ENCODE peak calls at places on chromosomes 1 and 21, in six cellular contexts. Y is IMR-90, I is LoVo, J is fibroblast of lung, H is ovary, L is WTC11. A is an unnamed sample.

GRCh38 chr1:59290173-59290954 is 6.5 kb upstream of the FGGY start:
- DNase-seq in Y (peak; percentile 52), I (peak; percentile 39), J (peak; percentile 48), H (no peak), L (peak; percentile 53), A (peak; percentile 66)

GRCh38 chr1:214609692-214610091 is 6.7 kb downstream of the CENPF start:
- DNase-seq in Y (no peak), I (no peak), J (no peak), H (no peak), L (no peak), A (no peak)

GRCh38 chr1:119549719-119550141 is 42.7 kb downstream of the HSD3B1 start:
- DNase-seq in Y (peak; percentile 67), I (peak; percentile 39), J (peak; percentile 58), H (peak; percentile 54), L (peak; percentile 70), A (peak; percentile 20)

GRCh38 chr21:26007911-26008579 is 162.5 kb downstream of the APP start:
- DNase-seq in Y (peak; percentile 24), I (no peak), J (peak; percentile 12), H (no peak), L (no peak), A (no peak)

GRCh38 chr1:20099533-20099932 is 19.8 kb downstream of the PLA2G2D start:
- DNase-seq in Y (no peak), I (no peak), J (no peak), H (no peak), L (no peak), A (no peak)

GRCh38 chr1:71719330-71719729 is 563.0 kb downstream of the NEGR1 start:
- DNase-seq in Y (no peak), I (no peak), J (no peak), H (no peak), L (no peak), A (no peak)

GRCh38 chr1:12553963-12554362 is 64.0 kb downstream of the DHRS3 start:
- DNase-seq in Y (no peak), I (no peak), J (no peak), H (no peak), L (no peak), A (peak; percentile 62)

GRCh38 chr1:248821101-248821500 is 4.6 kb downstream of the SH3BP5L start:
- DNase-seq in Y (peak; percentile 87), I (peak; percentile 12), J (peak; percentile 92), H (no peak), L (no peak), A (no peak)

GRCh38 chr21:43574741-43575465 is 84.4 kb downstream of the HSF2BP start:
- DNase-seq in Y (no peak), I (no peak), J (no peak), H (peak; percentile 68), L (no peak), A (no peak)

GRCh38 chr21:25370311-25370744 is 237.0 kb downstream of the MRPL39 start:
- DNase-seq in Y (peak; percentile 99), I (no peak), J (peak; percentile 99), H (no peak), L (no peak), A (no peak)

GRCh38 chr1:106924360-106924759 is 132.1 kb upstream of the PRMT6 start:
- DNase-seq in Y (peak; percentile 33), I (no peak), J (peak; percentile 87), H (no peak), L (peak; percentile 17), A (peak; percentile 7)

GRCh38 chr1:215637041-215637573 is 70.0 kb downstream of the KCTD3 start:
- DNase-seq in Y (peak; percentile 94), I (no peak), J (peak; percentile 89), H (peak; percentile 45), L (no peak), A (peak; percentile 8)

GRCh38 chr1:156705321-156705917 is at the start of gene CRABP2:
- DNase-seq in Y (no peak), I (no peak), J (peak; percentile 37), H (peak; percentile 59), L (peak; percentile 68), A (peak; percentile 87)

GRCh38 chr1:197100677-197101076 is 33.6 kb upstream of the F13B start:
- DNase-seq in Y (no peak), I (no peak), J (no peak), H (no peak), L (no peak), A (no peak)

GRCh38 chr1:32892368-32893197 is 6.3 kb downstream of the HPCA start:
- DNase-seq in Y (no peak), I (no peak), J (peak; percentile 36), H (peak; percentile 62), L (peak; percentile 92), A (peak; percentile 99)

GRCh38 chr1:185821612-185822385 is 87.6 kb downstream of the HMCN1 start:
- DNase-seq in Y (no peak), I (no peak), J (no peak), H (no peak), L (no peak), A (no peak)